ENCODE peak calls at places on chromosomes 7 and 10, in four cellular contexts. T, U, P and K are unnamed samples.

GRCh38 chr7:28170701-28171100 is 9.9 kb downstream of the JAZF1 start:
- DNase-seq in T (no peak), U (no peak), P (no peak), K (no peak)

GRCh38 chr7:157020514-157021070 is 10.1 kb upstream of the MNX1 start:
- DNase-seq in T (no peak), U (no peak), P (no peak), K (no peak)

GRCh38 chr10:131760416-131761166 is 140.2 kb upstream of the PPP2R2D start:
- DNase-seq in T (no peak), U (no peak), P (no peak), K (no peak)

GRCh38 chr10:104680467-104681401 is 39.6 kb downstream of the SORCS3 start:
- DNase-seq in T (peak), U (no peak), P (no peak), K (peak)

GRCh38 chr10:22550732-22551131 is 163.6 kb downstream of the PIP4K2A start:
- DNase-seq in T (peak), U (peak), P (no peak), K (peak)

GRCh38 chr10:124543146-124543545 is 81.5 kb downstream of the LHPP start:
- DNase-seq in T (no peak), U (no peak), P (no peak), K (no peak)

GRCh38 chr7:29202651-29203069 is 8.1 kb downstream of the CHN2 start:
- DNase-seq in T (no peak), U (peak), P (no peak), K (no peak)

GRCh38 chr10:117373848-117374505 is 1.3 kb downstream of the PDZD8 start:
- DNase-seq in T (peak), U (peak), P (no peak), K (no peak)

GRCh38 chr10:14144491-14144890 is 186.2 kb downstream of the FRMD4A start:
- DNase-seq in T (no peak), U (no peak), P (no peak), K (no peak)

GRCh38 chr10:24722676-24723385 is 856 bp downstream of the ARHGAP21 start:
- DNase-seq in T (no peak), U (peak), P (no peak), K (peak)

GRCh38 chr10:3563298-3563697 is 221.7 kb downstream of the KLF6 start:
- DNase-seq in T (no peak), U (no peak), P (no peak), K (no peak)

GRCh38 chr10:68428396-68428795 is 21.3 kb upstream of the RUFY2 start:
- DNase-seq in T (no peak), U (no peak), P (no peak), K (no peak)

GRCh38 chr10:97882142-97883091 is 32.8 kb downstream of the GOLGA7B start:
- DNase-seq in T (peak), U (no peak), P (no peak), K (no peak)

GRCh38 chr7:18030758-18031157 is 3.1 kb upstream of the PRPS1L1 start:
- DNase-seq in T (no peak), U (no peak), P (no peak), K (no peak)

GRCh38 chr7:55565693-55566092 is 6.6 kb downstream of the VOPP1 start:
- DNase-seq in T (no peak), U (no peak), P (no peak), K (no peak)

GRCh38 chr7:95690367-95690947 is 81.9 kb upstream of the DYNC1I1 start:
- DNase-seq in T (peak), U (peak), P (peak), K (no peak)

GRCh38 chr10:132877473-132877872 is 64.9 kb downstream of the CFAP46 start:
- DNase-seq in T (no peak), U (no peak), P (no peak), K (no peak)

GRCh38 chr7:65912220-65912619 is 39.3 kb downstream of the VKORC1L1 start:
- DNase-seq in T (no peak), U (no peak), P (no peak), K (no peak)

GRCh38 chr10:119412244-119412750 is 130.2 kb downstream of the RGS10 start:
- DNase-seq in T (no peak), U (no peak), P (no peak), K (peak)

GRCh38 chr7:101197991-101198390 is 2.8 kb downstream of the MOGAT3 start:
- DNase-seq in T (no peak), U (no peak), P (no peak), K (no peak)

GRCh38 chr10:64091889-64092288 is 570.7 kb downstream of the REEP3 start:
- DNase-seq in T (no peak), U (no peak), P (no peak), K (no peak)

GRCh38 chr7:54037873-54038272 is 504.3 kb upstream of the VSTM2A start:
- DNase-seq in T (no peak), U (no peak), P (no peak), K (no peak)

GRCh38 chr7:3187378-3188040 is 113.5 kb upstream of the SDK1 start:
- DNase-seq in T (no peak), U (no peak), P (no peak), K (no peak)

GRCh38 chr7:91681718-91682117 is 198.8 kb downstream of the MTERF1 start:
- DNase-seq in T (no peak), U (no peak), P (no peak), K (no peak)

GRCh38 chr7:90178592-90179279 is 24.5 kb downstream of the STEAP1 start:
- DNase-seq in T (peak), U (no peak), P (no peak), K (no peak)

GRCh38 chr7:40717242-40717641 is 582.4 kb downstream of the SUGCT start:
- DNase-seq in T (peak), U (no peak), P (peak), K (peak)

GRCh38 chr7:44176486-44176885 is 12.8 kb downstream of the GCK start:
- DNase-seq in T (no peak), U (no peak), P (no peak), K (no peak)

GRCh38 chr7:20514364-20514763 is 101.1 kb upstream of the ABCB5 start:
- DNase-seq in T (peak), U (no peak), P (peak), K (peak)

GRCh38 chr10:104796817-104797216 is 155.7 kb downstream of the SORCS3 start:
- DNase-seq in T (no peak), U (no peak), P (no peak), K (no peak)

GRCh38 chr10:92970301-92971070 is 90.1 kb upstream of the CYP26C1 start:
- DNase-seq in T (no peak), U (no peak), P (no peak), K (no peak)

GRCh38 chr7:77537136-77537594 is at the start of gene PTPN12:
- DNase-seq in T (no peak), U (no peak), P (peak), K (no peak)